ENCODE peak calls at places on chromosomes 13 and 19, in nine cellular contexts. C is left ventricle myocardium inferior, R is K562, Y is D721Med, M is bronchial epithelial cell, P is AG09319, K is BE2C, T is progenitor cell of endocrine pancreas, Z is GM10248. N is an unnamed sample.

GRCh38 chr13:74006666-74007065 is 127.5 kb downstream of the KLF12 start:
- DNase-seq in C (no peak), R (no peak), Y (no peak), M (peak; percentile 80), P (no peak), K (no peak), T (no peak), Z (no peak), N (no peak)

GRCh38 chr13:66553391-66553790 is 676.7 kb downstream of the PCDH9 start:
- DNase-seq in C (no peak), R (no peak), Y (no peak), M (no peak), P (no peak), K (no peak), T (no peak), Z (no peak), N (no peak)

GRCh38 chr13:27455331-27455855 is 5.0 kb upstream of the MTIF3 start:
- DNase-seq in C (no peak), R (no peak), Y (no peak), M (no peak), P (no peak), K (no peak), T (no peak), Z (peak; percentile 38), N (no peak)

GRCh38 chr13:40187836-40188591 is 478.4 kb downstream of the FOXO1 start:
- DNase-seq in C (no peak), R (no peak), Y (no peak), M (no peak), P (no peak), K (no peak), T (no peak), Z (no peak), N (no peak)

GRCh38 chr13:76720416-76720815 is 165.8 kb downstream of the KCTD12 start:
- DNase-seq in C (no peak), R (no peak), Y (no peak), M (no peak), P (no peak), K (no peak), T (no peak), Z (no peak), N (no peak)

GRCh38 chr13:32537580-32538233 is 888 bp downstream of the N4BP2L2 start:
- DNase-seq in C (peak; percentile 33), R (peak; percentile 19), Y (no peak), M (no peak), P (no peak), K (peak; percentile 33), T (peak; percentile 12), Z (no peak), N (peak; percentile 49)

GRCh38 chr13:51000058-51000457 is 90.5 kb downstream of the RNASEH2B start:
- DNase-seq in C (no peak), R (no peak), Y (no peak), M (peak; percentile 12), P (no peak), K (no peak), T (no peak), Z (no peak), N (no peak)

GRCh38 chr19:49755956-49756355 is 7.2 kb downstream of the TSKS start:
- DNase-seq in C (no peak), R (no peak), Y (no peak), M (no peak), P (no peak), K (no peak), T (no peak), Z (no peak), N (no peak)

GRCh38 chr13:37617162-37617561 is 18.6 kb upstream of the POSTN start:
- DNase-seq in C (no peak), R (no peak), Y (no peak), M (peak; percentile 30), P (no peak), K (no peak), T (no peak), Z (no peak), N (no peak)

GRCh38 chr19:48635263-48635965 is 1.8 kb downstream of the DBP start:
- DNase-seq in C (peak; percentile 77), R (peak; percentile 88), Y (peak; percentile 64), M (no peak), P (no peak), K (peak; percentile 79), T (no peak), Z (peak; percentile 89), N (peak; percentile 71)

GRCh38 chr19:37654118-37654517 is 1.1 kb downstream of the ZFP30 start:
- DNase-seq in C (no peak), R (no peak), Y (no peak), M (peak; percentile 1), P (no peak), K (no peak), T (no peak), Z (no peak), N (no peak)

GRCh38 chr19:56476671-56477428 is at the start of gene ZNF667:
- DNase-seq in C (peak; percentile 18), R (no peak), Y (no peak), M (peak; percentile 37), P (no peak), K (peak; percentile 16), T (no peak), Z (no peak), N (no peak)

GRCh38 chr13:68056816-68057710 is 826.9 kb upstream of the PCDH9 start:
- DNase-seq in C (no peak), R (no peak), Y (no peak), M (peak; percentile 90), P (no peak), K (no peak), T (no peak), Z (no peak), N (no peak)

GRCh38 chr13:50800091-50800739 is 43.3 kb downstream of the DLEU7 start:
- DNase-seq in C (no peak), R (no peak), Y (no peak), M (no peak), P (no peak), K (no peak), T (no peak), Z (no peak), N (no peak)

GRCh38 chr19:35031072-35031881 is 1.0 kb downstream of the SCN1B start:
- DNase-seq in C (peak; percentile 54), R (peak; percentile 67), Y (no peak), M (no peak), P (no peak), K (no peak), T (no peak), Z (no peak), N (peak; percentile 61)

GRCh38 chr19:11373885-11374448 is 499 bp upstream of the SWSAP1 start:
- DNase-seq in C (no peak), R (peak; percentile 20), Y (no peak), M (no peak), P (no peak), K (no peak), T (no peak), Z (no peak), N (no peak)

GRCh38 chr19:11375143-11375948 is 880 bp downstream of the SWSAP1 start:
- DNase-seq in C (peak; percentile 54), R (no peak), Y (no peak), M (no peak), P (no peak), K (peak; percentile 69), T (no peak), Z (peak; percentile 67), N (no peak)

GRCh38 chr19:11374449-11375142 is at the start of gene SWSAP1:
- DNase-seq in C (peak; percentile 99), R (peak; percentile 96), Y (peak; percentile 98), M (peak; percentile 98), P (peak; percentile 99), K (peak; percentile 98), T (peak; percentile 93), Z (peak; percentile 98), N (peak; percentile 97)

GRCh38 chr19:11370744-11371143 is 3.7 kb upstream of the SWSAP1 start:
- DNase-seq in C (no peak), R (no peak), Y (no peak), M (no peak), P (no peak), K (no peak), T (no peak), Z (no peak), N (no peak)

GRCh38 chr19:11373166-11373884 is 1.1 kb upstream of the SWSAP1 start:
- DNase-seq in C (no peak), R (no peak), Y (peak; percentile 59), M (peak; percentile 47), P (no peak), K (peak; percentile 88), T (peak; percentile 37), Z (no peak), N (peak; percentile 86)
- TF ChIP-seq CTCF in C (no peak), R (no peak), Y (no peak), M (no peak), P (no peak), K (no peak), T (no peak), Z (no peak), N (no peak)

GRCh38 chr13:84460989-84461388 is 578.7 kb upstream of the SLITRK1 start:
- DNase-seq in C (no peak), R (no peak), Y (no peak), M (no peak), P (no peak), K (no peak), T (no peak), Z (no peak), N (no peak)

GRCh38 chr13:84455143-84455905 is 573.0 kb upstream of the SLITRK1 start:
- DNase-seq in C (no peak), R (no peak), Y (no peak), M (no peak), P (no peak), K (no peak), T (no peak), Z (no peak), N (no peak)
- TF ChIP-seq CTCF in C (no peak), R (no peak), Y (no peak), M (peak; percentile 5), P (no peak), K (peak; percentile 33), T (no peak), Z (no peak), N (no peak)

GRCh38 chr13:99087130-99087953 is 109.5 kb upstream of the DOCK9 start:
- DNase-seq in C (peak; percentile 91), R (peak; percentile 91), Y (peak; percentile 96), M (peak; percentile 82), P (peak; percentile 51), K (peak; percentile 92), T (peak; percentile 87), Z (peak; percentile 97), N (peak; percentile 94)
- TF ChIP-seq CTCF in C (peak; percentile 51), R (no peak), Y (no peak), M (peak; percentile 37), P (peak; percentile 14), K (peak; percentile 17), T (peak; percentile 52), Z (no peak), N (peak; percentile 30)

GRCh38 chr13:84912720-84913119 is 886.5 kb downstream of the SLITRK6 start:
- DNase-seq in C (no peak), R (no peak), Y (no peak), M (no peak), P (no peak), K (no peak), T (no peak), Z (no peak), N (no peak)

DNA sequence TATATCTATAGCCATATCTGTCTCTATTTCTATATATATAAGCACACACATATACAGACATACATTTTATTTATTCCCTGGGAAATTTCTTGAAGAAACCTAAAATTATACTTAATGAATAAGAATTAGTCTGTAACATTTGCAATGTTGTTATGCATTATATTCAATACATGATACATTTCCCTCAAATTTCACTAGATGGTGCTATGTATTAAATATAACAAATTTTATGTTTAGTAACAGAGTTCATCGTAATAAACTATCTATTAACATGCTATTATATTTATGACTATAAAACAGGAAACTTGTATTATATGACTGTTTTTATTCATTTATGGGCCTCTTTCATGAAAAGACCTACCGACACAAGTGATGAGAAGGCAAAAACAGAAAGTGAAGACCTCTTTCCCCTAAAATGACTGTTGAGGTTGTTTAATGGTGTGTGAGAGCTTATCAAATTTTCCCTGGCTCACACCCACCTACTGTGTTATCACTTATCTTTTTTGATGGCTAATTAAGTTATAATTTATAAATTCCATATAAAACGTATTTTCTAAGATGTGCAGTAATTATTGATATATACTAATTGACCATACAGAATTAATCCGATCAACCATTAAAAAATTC is 881.9 kb downstream of the SLITRK6 start:
- DNase-seq in C (no peak), R (no peak), Y (no peak), M (peak; percentile 55), P (no peak), K (no peak), T (no peak), Z (no peak), N (no peak)
- TF ChIP-seq CTCF in C (peak; percentile 43), R (no peak), Y (peak; percentile 66), M (no peak), P (peak; percentile 31), K (peak; percentile 12), T (peak; percentile 69), Z (peak; percentile 38), N (peak; percentile 54)